ENCODE peak calls at places on chromosome 7, in six cellular contexts. A, I, W, M, Z and F are unnamed samples.

GRCh38 chr7:70131807-70132565 is 533.7 kb downstream of the AUTS2 start:
- DNase-seq in A (no peak), I (no peak), W (no peak), M (no peak), Z (no peak), F (no peak)

GRCh38 chr7:111409714-111410422 is 152.4 kb downstream of the IMMP2L start:
- DNase-seq in A (no peak), I (no peak), W (peak; percentile 71), M (peak; percentile 8), Z (no peak), F (peak; percentile 42)

GRCh38 chr7:99440195-99440594 is 1.5 kb downstream of the CPSF4 start:
- DNase-seq in A (no peak), I (no peak), W (peak; percentile 18), M (peak; percentile 18), Z (no peak), F (no peak)

GRCh38 chr7:1914321-1914720 is 244.2 kb downstream of the ELFN1 start:
- DNase-seq in A (no peak), I (no peak), W (no peak), M (no peak), Z (no peak), F (no peak)

GRCh38 chr7:64905547-64905946 is 2.5 kb downstream of the ZNF273 start:
- DNase-seq in A (no peak), I (no peak), W (no peak), M (no peak), Z (no peak), F (no peak)

GRCh38 chr7:133789951-133790350 is 337.2 kb upstream of the LRGUK start:
- DNase-seq in A (no peak), I (no peak), W (peak; percentile 74), M (peak; percentile 13), Z (no peak), F (no peak)

GRCh38 chr7:117564627-117565026 is 84.8 kb downstream of the CFTR start:
- DNase-seq in A (no peak), I (no peak), W (no peak), M (no peak), Z (no peak), F (no peak)

GRCh38 chr7:96183163-96183562 is 138.7 kb downstream of the SLC25A13 start:
- DNase-seq in A (no peak), I (no peak), W (no peak), M (no peak), Z (no peak), F (no peak)

GRCh38 chr7:17289074-17289665 is 9.3 kb upstream of the AHR start:
- DNase-seq in A (no peak), I (no peak), W (peak; percentile 49), M (peak; percentile 53), Z (no peak), F (no peak)

GRCh38 chr7:25777969-25778767 is 373.8 kb upstream of the NFE2L3 start:
- DNase-seq in A (no peak), I (no peak), W (no peak), M (no peak), Z (no peak), F (no peak)

GRCh38 chr7:1703475-1704325 is 33.6 kb downstream of the ELFN1 start:
- DNase-seq in A (no peak), I (peak; percentile 44), W (no peak), M (no peak), Z (peak; percentile 52), F (no peak)

GRCh38 chr7:17674956-17675300 is 265.4 kb downstream of the SNX13 start:
- DNase-seq in A (no peak), I (no peak), W (no peak), M (no peak), Z (no peak), F (peak; percentile 34)

GRCh38 chr7:136517971-136518370 is 350.5 kb upstream of the CHRM2 start:
- DNase-seq in A (no peak), I (no peak), W (no peak), M (no peak), Z (no peak), F (no peak)

GRCh38 chr7:123749537-123749857 is 694 bp upstream of the WASL start:
- DNase-seq in A (no peak), I (no peak), W (peak; percentile 67), M (peak; percentile 90), Z (no peak), F (peak; percentile 87)

GRCh38 chr7:47371733-47372368 is 210.1 kb downstream of the TNS3 start:
- DNase-seq in A (no peak), I (no peak), W (peak; percentile 65), M (peak; percentile 44), Z (no peak), F (no peak)

GRCh38 chr7:86884152-86884551 is 175.3 kb downstream of the ELAPOR2 start:
- DNase-seq in A (no peak), I (no peak), W (no peak), M (no peak), Z (no peak), F (no peak)

GRCh38 chr7:92976931-92977330 is 140.6 kb upstream of the CDK6 start:
- DNase-seq in A (no peak), I (no peak), W (no peak), M (no peak), Z (no peak), F (no peak)

GRCh38 chr7:90661290-90662151 is 65.4 kb downstream of the CDK14 start:
- DNase-seq in A (no peak), I (no peak), W (peak; percentile 46), M (no peak), Z (no peak), F (peak; percentile 32)

GRCh38 chr7:1060315-1061080 is 16.2 kb downstream of the GPR146 start:
- DNase-seq in A (no peak), I (no peak), W (no peak), M (no peak), Z (peak; percentile 65), F (peak; percentile 57)

GRCh38 chr7:101974365-101974764 is 156.9 kb downstream of the CUX1 start:
- DNase-seq in A (no peak), I (no peak), W (no peak), M (no peak), Z (no peak), F (no peak)

GRCh38 chr7:101978683-101979082 is 161.3 kb downstream of the CUX1 start:
- DNase-seq in A (no peak), I (no peak), W (no peak), M (no peak), Z (no peak), F (peak; percentile 84)

GRCh38 chr7:101973130-101973529 is 155.7 kb downstream of the CUX1 start:
- DNase-seq in A (no peak), I (no peak), W (no peak), M (no peak), Z (no peak), F (no peak)

GRCh38 chr7:101975046-101975445 is 157.6 kb downstream of the CUX1 start:
- DNase-seq in A (no peak), I (no peak), W (no peak), M (no peak), Z (no peak), F (no peak)

DNA sequence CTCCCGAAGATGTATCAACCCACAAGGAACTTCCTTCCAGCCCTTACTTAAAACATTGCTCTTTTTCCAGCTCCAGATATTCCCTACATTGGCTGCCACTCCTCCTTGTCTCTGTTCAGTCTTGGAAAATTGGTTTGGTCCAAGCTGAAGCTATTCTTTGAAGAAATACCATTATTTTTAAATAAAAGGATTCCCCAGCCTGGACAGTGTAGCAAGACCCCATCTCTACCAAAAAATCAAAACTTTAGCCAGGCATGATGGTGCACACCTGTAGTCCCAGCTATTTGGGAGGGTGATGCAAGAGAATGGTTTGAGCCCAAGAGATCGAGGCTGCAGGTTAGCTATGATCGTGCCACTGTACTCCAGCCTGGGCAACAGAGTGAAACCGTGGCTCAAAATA is 159.8 kb downstream of the CUX1 start:
- DNase-seq in A (no peak), I (no peak), W (no peak), M (no peak), Z (no peak), F (no peak)
- H4K91ac ChIP-seq in A (no peak overlapping the region), I (no peak overlapping the region), W (no peak overlapping the region), M (no peak overlapping the region), Z (no peak overlapping the region), F (no peak overlapping the region)

GRCh38 chr7:22393825-22394458 is 37.0 kb upstream of the RAPGEF5 start:
- DNase-seq in A (no peak), I (no peak), W (peak; percentile 48), M (no peak), Z (no peak), F (no peak)

GRCh38 chr7:22387583-22387982 is 30.6 kb upstream of the RAPGEF5 start:
- DNase-seq in A (no peak), I (no peak), W (peak; percentile 18), M (no peak), Z (no peak), F (no peak)

GRCh38 chr7:22389892-22390291 is 32.9 kb upstream of the RAPGEF5 start:
- DNase-seq in A (no peak), I (no peak), W (no peak), M (no peak), Z (no peak), F (no peak)

GRCh38 chr7:22386865-22387264 is 29.9 kb upstream of the RAPGEF5 start:
- DNase-seq in A (no peak), I (no peak), W (no peak), M (no peak), Z (no peak), F (no peak)

DNA sequence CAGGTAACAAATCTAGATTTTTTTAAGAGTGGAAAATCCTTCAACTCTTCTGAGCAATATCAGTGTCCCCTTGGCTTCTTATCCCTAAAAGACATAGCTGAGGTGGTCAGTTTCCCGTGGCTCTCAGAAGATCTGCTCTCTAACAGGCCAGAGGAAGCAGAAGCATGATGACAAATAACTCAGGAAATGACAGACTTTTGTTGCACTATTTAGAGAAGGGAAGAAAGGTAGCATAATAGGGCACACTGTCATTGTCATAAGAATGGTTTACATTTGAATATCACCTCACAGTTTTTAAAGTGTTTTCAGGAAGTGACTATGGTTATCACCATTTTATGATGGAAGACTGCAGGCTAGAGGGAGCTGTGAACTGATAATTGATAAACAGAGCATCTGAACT is 33.6 kb upstream of the RAPGEF5 start:
- DNase-seq in A (no peak), I (no peak), W (no peak), M (no peak), Z (no peak), F (no peak)
- H2AFZ ChIP-seq in A (no peak overlapping the region), I (no peak overlapping the region), W (no peak overlapping the region), M (no peak overlapping the region), Z (no peak overlapping the region), F (no peak overlapping the region)

GRCh38 chr7:128207609-128208008 is 33.5 kb upstream of the LEP start:
- DNase-seq in A (no peak), I (no peak), W (no peak), M (no peak), Z (peak; percentile 17), F (no peak)

GRCh38 chr7:128206747-128207500 is 34.2 kb upstream of the LEP start:
- DNase-seq in A (no peak), I (no peak), W (no peak), M (no peak), Z (no peak), F (no peak)

GRCh38 chr7:128204455-128204854 is 36.6 kb upstream of the LEP start:
- DNase-seq in A (no peak), I (peak; percentile 37), W (no peak), M (no peak), Z (peak; percentile 9), F (no peak)

GRCh38 chr7:128205068-128205467 is 36.0 kb upstream of the LEP start:
- DNase-seq in A (no peak), I (peak; percentile 22), W (no peak), M (no peak), Z (peak; percentile 8), F (no peak)

GRCh38 chr7:128206017-128206746 is 34.9 kb upstream of the LEP start:
- DNase-seq in A (no peak), I (peak; percentile 52), W (no peak), M (no peak), Z (peak; percentile 55), F (no peak)
- H4K91ac ChIP-seq in A (no peak overlapping the region), I (no peak overlapping the region), W (no peak overlapping the region), M (no peak overlapping the region), Z (no peak overlapping the region), F (no peak overlapping the region)

GRCh38 chr7:45921381-45921698 is 268 bp upstream of the IGFBP3 start:
- DNase-seq in A (peak; percentile 39), I (peak; percentile 68), W (no peak), M (no peak), Z (no peak), F (no peak)
- H2AFZ ChIP-seq in A (peak overlapping the region; percentile 96), I (no peak overlapping the region), W (peak overlapping the region; percentile 92), M (no peak overlapping the region), Z (no peak overlapping the region), F (peak overlapping the region; percentile 89)